ENCODE peak calls at places on chromosomes 5 and 9, in five cellular contexts. Y, U, P, M and W are unnamed samples.

GRCh38 chr9:78866228-78867132 is 569.6 kb downstream of the PSAT1 start:
- DNase-seq in P (no peak), U (no peak), Y (no peak), M (peak; percentile 86), W (no peak)

GRCh38 chr5:134086943-134087305 is 27.6 kb upstream of the TCF7 start:
- DNase-seq in M (no peak), P (no peak), U (peak; percentile 73), Y (no peak), W (no peak)

GRCh38 chr5:92144824-92145223 is 761.7 kb upstream of the ARRDC3 start:
- DNase-seq in P (no peak), U (no peak), Y (no peak), M (no peak), W (no peak)

GRCh38 chr5:171309526-171310333 is 682 bp downstream of the TLX3 start:
- DNase-seq in U (no peak), P (peak; percentile 21), Y (no peak), M (no peak), W (peak; percentile 50)

GRCh38 chr9:131302244-131303075 is 12.9 kb downstream of the PLPP7 start:
- DNase-seq in Y (peak; percentile 46), U (no peak), P (peak; percentile 49), M (no peak), W (no peak)

GRCh38 chr5:153496835-153497234 is 6.4 kb downstream of the GRIA1 start:
- DNase-seq in M (peak; percentile 65), Y (no peak), P (no peak), U (no peak), W (no peak)

GRCh38 chr9:88571417-88571816 is 36.4 kb downstream of the NXNL2 start:
- DNase-seq in M (no peak), Y (no peak), P (no peak), U (no peak), W (no peak)

GRCh38 chr5:54758038-54758437 is 227.4 kb downstream of the ESM1 start:
- DNase-seq in Y (no peak), P (no peak), U (no peak), M (peak; percentile 82), W (no peak)

GRCh38 chr9:85741875-85742629 is at the start of gene AGTPBP1:
- DNase-seq in M (peak; percentile 97), U (peak; percentile 99), Y (peak; percentile 98), P (peak; percentile 92), W (peak; percentile 95)

GRCh38 chr9:137114613-137115393 is at the start of gene DPP7:
- DNase-seq in M (peak; percentile 49), U (peak; percentile 83), P (peak; percentile 68), Y (peak; percentile 82), W (peak; percentile 100)